ENCODE peak calls at places on chromosomes 4 and X, in four cellular contexts. One of them, this sample, is unnamed.

GRCh38 chr4:7557447-7557846 is 122.7 kb upstream of the PSAPL1 start:
- DNase-seq in choroid plexus epithelial cell: peak; percentile 63
- DNase-seq in heart right ventricle: no peak
- DNase-seq in fibroblast of the aortic adventitia: peak; percentile 28
- DNase-seq in this sample: no peak

GRCh38 chr4:147335183-147335582 is 145.7 kb upstream of the EDNRA start:
- DNase-seq in fibroblast of the aortic adventitia: no peak
- DNase-seq in heart right ventricle: no peak
- DNase-seq in choroid plexus epithelial cell: no peak
- DNase-seq in this sample: no peak

GRCh38 chr4:98423019-98423418 is 161.8 kb downstream of the RAP1GDS1 start:
- DNase-seq in fibroblast of the aortic adventitia: no peak
- DNase-seq in choroid plexus epithelial cell: no peak
- DNase-seq in heart right ventricle: no peak
- DNase-seq in this sample: no peak

GRCh38 chr4:154004859-154005520 is 216.1 kb upstream of the SFRP2 start:
- DNase-seq in fibroblast of the aortic adventitia: peak; percentile 81
- DNase-seq in choroid plexus epithelial cell: peak; percentile 98
- DNase-seq in heart right ventricle: no peak
- DNase-seq in this sample: no peak

GRCh38 chr4:150593996-150594395 is 12.0 kb downstream of the MAB21L2 start:
- DNase-seq in choroid plexus epithelial cell: peak; percentile 48
- DNase-seq in heart right ventricle: no peak
- DNase-seq in fibroblast of the aortic adventitia: peak; percentile 50
- DNase-seq in this sample: no peak

GRCh38 chr4:7120341-7120740 is 52.5 kb upstream of the GRPEL1 start:
- DNase-seq in fibroblast of the aortic adventitia: no peak
- DNase-seq in choroid plexus epithelial cell: peak; percentile 39
- DNase-seq in heart right ventricle: no peak
- DNase-seq in this sample: no peak

GRCh38 chr4:9997881-9998280 is 23.4 kb downstream of the SLC2A9 start:
- DNase-seq in fibroblast of the aortic adventitia: no peak
- DNase-seq in choroid plexus epithelial cell: no peak
- DNase-seq in heart right ventricle: no peak
- DNase-seq in this sample: no peak

GRCh38 chr4:7664106-7664505 is 229.4 kb upstream of the PSAPL1 start:
- DNase-seq in choroid plexus epithelial cell: no peak
- DNase-seq in heart right ventricle: no peak
- DNase-seq in fibroblast of the aortic adventitia: no peak
- DNase-seq in this sample: no peak

GRCh38 chr4:49032440-49033161 is 46.5 kb downstream of the CWH43 start:
- DNase-seq in heart right ventricle: no peak
- DNase-seq in choroid plexus epithelial cell: peak; percentile 32
- DNase-seq in fibroblast of the aortic adventitia: peak; percentile 13
- DNase-seq in this sample: no peak

GRCh38 chr4:52750819-52751348 is 341 bp downstream of the ERVMER34-1 start:
- DNase-seq in fibroblast of the aortic adventitia: peak; percentile 0
- DNase-seq in choroid plexus epithelial cell: no peak
- DNase-seq in heart right ventricle: peak; percentile 23
- DNase-seq in this sample: peak; percentile 35

GRCh38 chr4:39542633-39543393 is 15.6 kb upstream of the UGDH start:
- DNase-seq in fibroblast of the aortic adventitia: no peak
- DNase-seq in choroid plexus epithelial cell: no peak
- DNase-seq in heart right ventricle: no peak
- DNase-seq in this sample: no peak

GRCh38 chrX:9241427-9241826 is 207.5 kb upstream of the FAM9B start:
- DNase-seq in choroid plexus epithelial cell: no peak
- DNase-seq in heart right ventricle: no peak
- DNase-seq in fibroblast of the aortic adventitia: no peak
- DNase-seq in this sample: no peak

GRCh38 chrX:1717326-1717725 is 102.5 kb downstream of the ASMT start:
- DNase-seq in heart right ventricle: no peak
- DNase-seq in choroid plexus epithelial cell: no peak
- DNase-seq in fibroblast of the aortic adventitia: no peak
- DNase-seq in this sample: no peak

GRCh38 chr4:38113136-38113535 is 152.9 kb downstream of the PTTG2 start:
- DNase-seq in choroid plexus epithelial cell: no peak
- DNase-seq in heart right ventricle: no peak
- DNase-seq in fibroblast of the aortic adventitia: no peak
- DNase-seq in this sample: no peak

GRCh38 chrX:39613997-39614679 is 483.6 kb downstream of the BCOR start:
- DNase-seq in fibroblast of the aortic adventitia: no peak
- DNase-seq in heart right ventricle: no peak
- DNase-seq in choroid plexus epithelial cell: no peak
- DNase-seq in this sample: peak; percentile 46

GRCh38 chr4:130478406-130478805 is 1382.5 kb downstream of the C4orf33 start:
- DNase-seq in fibroblast of the aortic adventitia: peak; percentile 69
- DNase-seq in choroid plexus epithelial cell: peak; percentile 89
- DNase-seq in heart right ventricle: no peak
- DNase-seq in this sample: no peak

DNA sequence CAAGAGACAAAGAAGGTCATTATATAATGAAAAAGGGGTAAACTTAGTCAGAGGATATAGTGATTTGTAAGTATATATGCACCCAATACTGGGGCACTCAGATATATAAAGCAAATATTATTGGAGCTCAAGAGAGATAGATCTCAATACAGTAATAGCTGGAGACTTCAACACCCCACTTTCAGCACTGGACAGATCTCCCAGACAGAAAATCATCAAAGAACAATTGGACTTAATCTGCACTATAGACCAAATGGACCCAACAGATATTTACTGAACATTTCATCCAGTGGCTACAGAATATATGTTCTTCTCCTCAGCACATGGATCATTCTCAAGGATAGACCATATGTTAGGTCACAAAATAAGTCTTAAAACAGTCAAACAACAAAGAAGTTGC is 47.2 kb upstream of the RBMXL3 start:
- DNase-seq in fibroblast of the aortic adventitia: no peak
- DNase-seq in heart right ventricle: no peak
- DNase-seq in choroid plexus epithelial cell: no peak
- DNase-seq in this sample: no peak
- TF ChIP-seq CTCF in fibroblast of the aortic adventitia: no peak
- TF ChIP-seq CTCF in heart right ventricle: no peak
- TF ChIP-seq CTCF in choroid plexus epithelial cell: no peak
- TF ChIP-seq CTCF in this sample: no peak

GRCh38 chr4:151604238-151604637 is 156.6 kb downstream of the GATB start:
- DNase-seq in choroid plexus epithelial cell: peak; percentile 71
- DNase-seq in fibroblast of the aortic adventitia: peak; percentile 47
- DNase-seq in heart right ventricle: no peak
- DNase-seq in this sample: no peak
- TF ChIP-seq CTCF in choroid plexus epithelial cell: peak; percentile 66
- TF ChIP-seq CTCF in fibroblast of the aortic adventitia: peak; percentile 66
- TF ChIP-seq CTCF in heart right ventricle: peak; percentile 43
- TF ChIP-seq CTCF in this sample: peak; percentile 26

GRCh38 chr4:89641367-89641687 is 195.6 kb downstream of the SNCA start:
- DNase-seq in heart right ventricle: no peak
- DNase-seq in fibroblast of the aortic adventitia: no peak
- DNase-seq in choroid plexus epithelial cell: no peak
- DNase-seq in this sample: no peak

GRCh38 chr4:89645512-89645911 is 191.4 kb downstream of the SNCA start:
- DNase-seq in fibroblast of the aortic adventitia: no peak
- DNase-seq in choroid plexus epithelial cell: no peak
- DNase-seq in heart right ventricle: no peak
- DNase-seq in this sample: no peak

GRCh38 chr4:89639395-89639794 is 197.6 kb downstream of the SNCA start:
- DNase-seq in fibroblast of the aortic adventitia: no peak
- DNase-seq in heart right ventricle: no peak
- DNase-seq in choroid plexus epithelial cell: no peak
- DNase-seq in this sample: no peak

DNA sequence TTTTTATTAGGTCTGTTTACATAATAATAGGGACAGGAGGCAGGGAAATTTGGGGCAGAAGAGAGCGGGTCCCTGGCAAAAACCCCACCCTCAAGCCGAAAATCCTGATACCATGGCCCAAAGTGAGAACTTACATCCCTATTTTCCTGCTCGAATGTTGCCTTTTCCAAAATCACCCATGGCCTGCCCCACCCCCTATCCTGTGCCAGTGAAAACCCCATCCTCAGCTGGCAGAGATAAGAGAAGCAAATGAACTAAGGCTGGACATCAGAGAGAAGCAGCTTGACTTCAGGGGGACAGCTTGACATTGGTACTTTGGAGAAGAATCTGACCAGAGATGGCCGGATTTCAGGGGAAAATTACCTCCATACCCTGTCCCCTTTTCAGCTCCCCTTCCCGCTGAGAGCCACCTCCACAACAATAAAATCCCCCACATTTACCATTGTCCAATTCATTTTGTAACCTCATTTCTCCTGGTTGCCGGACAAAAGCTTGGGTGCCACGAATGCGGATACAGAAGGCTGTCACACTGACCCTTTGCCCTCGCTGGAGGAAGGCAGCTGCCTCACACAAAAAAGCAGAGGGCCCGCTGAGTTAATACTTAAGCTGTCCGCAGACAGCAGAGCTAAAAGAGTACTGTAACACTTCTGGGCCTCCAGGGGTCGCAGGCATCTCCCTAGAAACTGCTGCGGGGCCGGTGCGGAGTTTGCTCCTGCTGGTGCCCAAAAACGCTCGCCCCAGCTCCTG is 196.2 kb downstream of the SNCA start:
- DNase-seq in choroid plexus epithelial cell: peak; percentile 74
- DNase-seq in heart right ventricle: peak; percentile 33
- DNase-seq in fibroblast of the aortic adventitia: peak; percentile 43
- DNase-seq in this sample: no peak
- TF ChIP-seq CTCF in choroid plexus epithelial cell: peak; percentile 87
- TF ChIP-seq CTCF in heart right ventricle: peak; percentile 42
- TF ChIP-seq CTCF in fibroblast of the aortic adventitia: peak; percentile 65
- TF ChIP-seq CTCF in this sample: peak; percentile 14

DNA sequence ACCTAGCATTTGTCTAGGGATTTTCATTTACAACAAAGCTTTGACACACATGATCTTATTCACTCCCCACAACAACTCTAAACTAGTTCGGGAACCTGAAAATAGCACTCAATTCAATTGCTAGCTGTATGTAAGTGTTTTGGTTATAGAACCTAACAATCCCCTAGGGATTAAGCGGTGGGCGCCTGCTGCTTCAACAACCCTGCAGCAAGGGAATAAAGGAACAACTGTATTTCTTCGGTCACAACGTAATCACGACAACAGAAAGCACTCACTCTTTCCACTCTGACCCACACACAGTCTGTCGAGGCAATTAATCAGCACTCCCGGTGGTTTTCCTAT is 674 bp upstream of the DIAPH2 start:
- DNase-seq in choroid plexus epithelial cell: peak; percentile 23
- DNase-seq in heart right ventricle: no peak
- DNase-seq in fibroblast of the aortic adventitia: no peak
- DNase-seq in this sample: peak; percentile 9
- TF ChIP-seq CTCF in choroid plexus epithelial cell: no peak
- TF ChIP-seq CTCF in heart right ventricle: no peak
- TF ChIP-seq CTCF in fibroblast of the aortic adventitia: no peak
- TF ChIP-seq CTCF in this sample: no peak

GRCh38 chrX:38175140-38175539 is 45.5 kb downstream of the SRPX start:
- DNase-seq in heart right ventricle: no peak
- DNase-seq in fibroblast of the aortic adventitia: no peak
- DNase-seq in choroid plexus epithelial cell: peak; percentile 56
- DNase-seq in this sample: peak; percentile 19
- TF ChIP-seq CTCF in heart right ventricle: peak; percentile 28
- TF ChIP-seq CTCF in fibroblast of the aortic adventitia: peak; percentile 35
- TF ChIP-seq CTCF in choroid plexus epithelial cell: peak; percentile 69
- TF ChIP-seq CTCF in this sample: peak; percentile 42

GRCh38 chr4:183078634-183079033 is 20.4 kb upstream of the WWC2 start:
- DNase-seq in fibroblast of the aortic adventitia: no peak
- DNase-seq in choroid plexus epithelial cell: no peak
- DNase-seq in heart right ventricle: no peak
- DNase-seq in this sample: no peak
- TF ChIP-seq CTCF in fibroblast of the aortic adventitia: no peak
- TF ChIP-seq CTCF in choroid plexus epithelial cell: no peak
- TF ChIP-seq CTCF in heart right ventricle: no peak
- TF ChIP-seq CTCF in this sample: no peak

GRCh38 chr4:20658456-20658855 is 41.8 kb upstream of the PACRGL start:
- DNase-seq in fibroblast of the aortic adventitia: no peak
- DNase-seq in heart right ventricle: no peak
- DNase-seq in choroid plexus epithelial cell: no peak
- DNase-seq in this sample: no peak

GRCh38 chr4:20666471-20666870 is 33.8 kb upstream of the PACRGL start:
- DNase-seq in heart right ventricle: no peak
- DNase-seq in fibroblast of the aortic adventitia: no peak
- DNase-seq in choroid plexus epithelial cell: no peak
- DNase-seq in this sample: no peak

GRCh38 chr4:20662851-20663250 is 37.4 kb upstream of the PACRGL start:
- DNase-seq in fibroblast of the aortic adventitia: peak; percentile 26
- DNase-seq in choroid plexus epithelial cell: peak; percentile 26
- DNase-seq in heart right ventricle: no peak
- DNase-seq in this sample: no peak
- TF ChIP-seq CTCF in fibroblast of the aortic adventitia: no peak
- TF ChIP-seq CTCF in choroid plexus epithelial cell: no peak
- TF ChIP-seq CTCF in heart right ventricle: no peak
- TF ChIP-seq CTCF in this sample: no peak

GRCh38 chr4:67288964-67289363 is 256.3 kb downstream of the CENPC start:
- DNase-seq in heart right ventricle: no peak
- DNase-seq in fibroblast of the aortic adventitia: peak; percentile 8
- DNase-seq in choroid plexus epithelial cell: peak; percentile 2
- DNase-seq in this sample: peak; percentile 29
- TF ChIP-seq CTCF in heart right ventricle: no peak
- TF ChIP-seq CTCF in fibroblast of the aortic adventitia: peak; percentile 31
- TF ChIP-seq CTCF in choroid plexus epithelial cell: peak; percentile 17
- TF ChIP-seq CTCF in this sample: peak; percentile 40

GRCh38 chr4:173288296-173288695 is 45.9 kb downstream of the HMGB2 start:
- DNase-seq in heart right ventricle: no peak
- DNase-seq in fibroblast of the aortic adventitia: peak; percentile 76
- DNase-seq in choroid plexus epithelial cell: peak; percentile 74
- DNase-seq in this sample: peak; percentile 59
- TF ChIP-seq CTCF in heart right ventricle: peak; percentile 63
- TF ChIP-seq CTCF in fibroblast of the aortic adventitia: peak; percentile 61
- TF ChIP-seq CTCF in choroid plexus epithelial cell: peak; percentile 69
- TF ChIP-seq CTCF in this sample: peak; percentile 41

GRCh38 chrX:29090811-29091210 is 503.6 kb downstream of the IL1RAPL1 start:
- DNase-seq in fibroblast of the aortic adventitia: peak; percentile 45
- DNase-seq in choroid plexus epithelial cell: peak; percentile 36
- DNase-seq in heart right ventricle: no peak
- DNase-seq in this sample: no peak
- TF ChIP-seq CTCF in fibroblast of the aortic adventitia: peak; percentile 23
- TF ChIP-seq CTCF in choroid plexus epithelial cell: peak; percentile 29
- TF ChIP-seq CTCF in heart right ventricle: peak; percentile 34
- TF ChIP-seq CTCF in this sample: peak; percentile 2